ENCODE peak calls at places on chromosomes 16 and 17, in six cellular contexts. V is glomerular endothelial cell, O is HCEC 1CT, L is IMR-90, X is lower leg skin, N is H9. M is an unnamed sample.

GRCh38 chr16:69123894-69124293 is 8.5 kb downstream of the CHTF8 start:
- DNase-seq in O (peak), N (no peak), L (peak), V (peak), X (peak), M (peak)

GRCh38 chr17:77445030-77445907 is 304.5 kb downstream of the SEC14L1 start:
- DNase-seq in O (peak), L (peak), V (no peak), X (no peak), N (no peak), M (no peak)

GRCh38 chr16:73433493-73434307 is 385.8 kb upstream of the ZFHX3 start:
- DNase-seq in N (no peak), L (no peak), O (no peak), V (no peak), X (no peak), M (no peak)

GRCh38 chr17:6706996-6707395 is 6.2 kb downstream of the SLC13A5 start:
- DNase-seq in X (peak), V (no peak), O (no peak), N (no peak), L (no peak), M (no peak)

GRCh38 chr17:28643979-28644781 is 778 bp downstream of the BLTP2 start:
- DNase-seq in X (peak), L (peak), O (peak), V (no peak), N (peak), M (peak)

GRCh38 chr17:32319548-32319905 is 22.4 kb downstream of the C17orf75 start:
- DNase-seq in X (peak), N (peak), L (peak), O (peak), V (no peak), M (peak)

GRCh38 chr16:25155553-25156460 is 44.3 kb downstream of the LCMT1 start:
- DNase-seq in V (no peak), O (peak), X (no peak), N (no peak), L (peak), M (peak)

GRCh38 chr17:67842648-67843047 is 17.3 kb downstream of the BPTF start:
- DNase-seq in V (no peak), O (no peak), L (no peak), N (no peak), X (no peak), M (no peak)

GRCh38 chr16:78893340-78893739 is 707.2 kb downstream of the MAF start:
- DNase-seq in O (no peak), N (no peak), L (no peak), X (no peak), V (no peak), M (no peak)

GRCh38 chr16:3413730-3414379 is 12.8 kb downstream of the ZNF174 start:
- DNase-seq in X (no peak), N (no peak), V (no peak), L (no peak), O (no peak), M (no peak)

GRCh38 chr16:56409195-56409594 is 16.1 kb downstream of the AMFR start:
- DNase-seq in V (no peak), L (peak), O (peak), X (no peak), N (no peak), M (peak)

GRCh38 chr16:27238016-27238587 is 30.5 kb downstream of the NSMCE1 start:
- DNase-seq in X (peak), N (no peak), L (no peak), O (no peak), V (no peak), M (no peak)

GRCh38 chr17:67467500-67468481 is 90.7 kb downstream of the PITPNC1 start:
- DNase-seq in X (peak), L (no peak), N (no peak), O (no peak), V (no peak), M (no peak)

GRCh38 chr16:58026705-58027340 is 1.3 kb downstream of the MMP15 start:
- DNase-seq in V (no peak), X (no peak), O (no peak), L (no peak), N (no peak), M (no peak)

GRCh38 chr16:30439720-30440348 is 5.8 kb downstream of the SEPHS2 start:
- DNase-seq in V (no peak), X (no peak), O (no peak), L (no peak), N (no peak), M (no peak)

GRCh38 chr17:51508048-51508447 is 247.7 kb downstream of the UTP18 start:
- DNase-seq in X (no peak), V (no peak), N (no peak), L (no peak), O (no peak), M (no peak)

GRCh38 chr17:77634710-77635109 is 323.8 kb upstream of the TNRC6C start:
- DNase-seq in N (peak), X (peak), O (no peak), L (no peak), V (no peak), M (no peak)

GRCh38 chr16:19559242-19559910 is 3.9 kb downstream of the VPS35L start:
- DNase-seq in V (peak), O (peak), X (peak), L (peak), N (no peak), M (peak)

GRCh38 chr16:53183442-53183841 is 128.7 kb downstream of the CHD9 start:
- DNase-seq in N (no peak), L (peak), V (no peak), X (no peak), O (no peak), M (no peak)

GRCh38 chr16:19598805-19599204 is 43.3 kb downstream of the VPS35L start:
- DNase-seq in V (no peak), X (no peak), O (no peak), N (no peak), L (no peak), M (no peak)

GRCh38 chr17:4711671-4712111 is 1.3 kb downstream of the ARRB2 start:
- DNase-seq in V (no peak), X (no peak), L (no peak), N (no peak), O (no peak), M (no peak)

GRCh38 chr16:46629331-46629843 is 8.2 kb upstream of the SHCBP1 start:
- DNase-seq in V (peak), O (peak), X (no peak), L (peak), N (peak), M (peak)

GRCh38 chr16:17205279-17206139 is 265.3 kb downstream of the XYLT1 start:
- DNase-seq in L (peak), X (no peak), O (no peak), N (peak), V (no peak), M (peak)

M was measured in EL.